ENCODE peak calls at places on chromosomes 2 and 18, in eight cellular contexts. J is gastrocnemius medialis, C is esophagus squamous epithelium, B is fibroblast of villous mesenchyme, T is endothelial cell, L is neural progenitor cell, Q is A549, F is breast epithelium. M is an unnamed sample.

GRCh38 chr2:190468814-190469569 is 60.8 kb downstream of the MFSD6 start:
- DNase-seq in J (peak), C (no peak), B (peak), T (no peak), L (no peak), Q (peak), F (peak), M (peak)

GRCh38 chr18:34718610-34719009 is 8.5 kb downstream of the DTNA start:
- DNase-seq in J (no peak), C (no peak), B (peak), T (no peak), L (no peak), Q (no peak), F (no peak), M (no peak)

GRCh38 chr2:133607679-133608078 is 39.4 kb upstream of the NCKAP5 start:
- DNase-seq in J (no peak), C (no peak), B (no peak), T (no peak), L (no peak), Q (no peak), F (no peak), M (no peak)

GRCh38 chr2:145905371-145905770 is 1385.5 kb upstream of the ZEB2 start:
- DNase-seq in J (no peak), C (no peak), B (no peak), T (no peak), L (no peak), Q (no peak), F (no peak), M (no peak)

GRCh38 chr18:48848641-48849143 is 102.1 kb downstream of the SMAD7 start:
- DNase-seq in J (no peak), C (no peak), B (no peak), T (peak), L (peak), Q (no peak), F (no peak), M (no peak)

GRCh38 chr2:118185210-118186109 is 97.2 kb downstream of the INSIG2 start:
- DNase-seq in J (no peak), C (no peak), B (peak), T (peak), L (peak), Q (peak), F (peak), M (peak)

GRCh38 chr18:77088977-77089795 is 43.4 kb downstream of the MBP start:
- DNase-seq in J (peak), C (no peak), B (no peak), T (no peak), L (no peak), Q (no peak), F (peak), M (no peak)

GRCh38 chr2:3606370-3607124 is 11.6 kb downstream of the COLEC11 start:
- DNase-seq in J (no peak), C (no peak), B (no peak), T (no peak), L (no peak), Q (no peak), F (no peak), M (no peak)

GRCh38 chr18:77433076-77433475 is 183.4 kb downstream of the GALR1 start:
- DNase-seq in J (no peak), C (no peak), B (no peak), T (no peak), L (no peak), Q (no peak), F (no peak), M (no peak)

GRCh38 chr2:119230630-119231185 is 7.1 kb downstream of the STEAP3 start:
- DNase-seq in J (no peak), C (no peak), B (no peak), T (peak), L (peak), Q (no peak), F (no peak), M (no peak)

GRCh38 chr2:62489162-62489561 is 16.8 kb downstream of the TMEM17 start:
- DNase-seq in J (no peak), C (no peak), B (peak), T (no peak), L (no peak), Q (no peak), F (no peak), M (no peak)

GRCh38 chr2:240250985-240251847 is 110.8 kb upstream of the OTOS start:
- DNase-seq in J (peak), C (no peak), B (peak), T (no peak), L (peak), Q (peak), F (peak), M (peak)

GRCh38 chr2:37582911-37583310 is 88.5 kb downstream of the CDC42EP3 start:
- DNase-seq in J (no peak), C (no peak), B (peak), T (no peak), L (no peak), Q (no peak), F (no peak), M (no peak)

GRCh38 chr2:199228887-199229819 is 228.6 kb downstream of the SATB2 start:
- DNase-seq in J (no peak), C (no peak), B (peak), T (no peak), L (no peak), Q (no peak), F (no peak), M (no peak)

GRCh38 chr2:230865766-230866703 is 1.3 kb downstream of the ITM2C start:
- DNase-seq in J (no peak), C (no peak), B (peak), T (peak), L (peak), Q (no peak), F (peak), M (no peak)

GRCh38 chr2:109295781-109296117 is 166.7 kb downstream of the SH3RF3 start:
- DNase-seq in J (no peak), C (no peak), B (no peak), T (no peak), L (no peak), Q (no peak), F (no peak), M (no peak)

GRCh38 chr2:109614715-109615636 is 812 bp downstream of the SOWAHC start:
- DNase-seq in J (no peak), C (no peak), B (no peak), T (peak), L (peak), Q (no peak), F (peak), M (no peak)

GRCh38 chr2:210198326-210198725 is 26.9 kb downstream of the ACADL start:
- DNase-seq in J (no peak), C (no peak), B (no peak), T (no peak), L (no peak), Q (no peak), F (no peak), M (no peak)

GRCh38 chr2:112183327-112184025 is 45.3 kb downstream of the FBLN7 start:
- DNase-seq in J (no peak), C (no peak), B (no peak), T (no peak), L (no peak), Q (no peak), F (no peak), M (no peak)

GRCh38 chr2:237012577-237013237 is 73.0 kb upstream of the COPS8 start:
- DNase-seq in J (no peak), C (no peak), B (peak), T (no peak), L (no peak), Q (no peak), F (no peak), M (no peak)

GRCh38 chr18:64330161-64330560 is 181.3 kb upstream of the LINC00305 start:
- DNase-seq in J (no peak), C (no peak), B (no peak), T (peak), L (peak), Q (no peak), F (no peak), M (no peak)

GRCh38 chr2:61816480-61817355 is 37.1 kb downstream of the FAM161A start:
- DNase-seq in J (no peak), C (no peak), B (no peak), T (no peak), L (no peak), Q (no peak), F (no peak), M (no peak)

GRCh38 chr2:74532222-74532621 is 2.5 kb downstream of the HTRA2 start:
- DNase-seq in J (no peak), C (no peak), B (peak), T (no peak), L (no peak), Q (peak), F (no peak), M (no peak)

GRCh38 chr2:203904022-203904421 is 32.5 kb upstream of the ICOS start:
- DNase-seq in J (no peak), C (no peak), B (no peak), T (no peak), L (no peak), Q (no peak), F (no peak), M (no peak)

GRCh38 chr2:203909946-203910476 is 26.6 kb upstream of the ICOS start:
- DNase-seq in J (no peak), C (no peak), B (no peak), T (no peak), L (no peak), Q (no peak), F (no peak), M (no peak)

GRCh38 chr2:203909192-203909945 is 27.2 kb upstream of the ICOS start:
- DNase-seq in J (no peak), C (no peak), B (peak), T (peak), L (peak), Q (peak), F (no peak), M (no peak)

GRCh38 chr2:203908344-203909185 is 28.0 kb upstream of the ICOS start:
- DNase-seq in J (no peak), C (no peak), B (no peak), T (no peak), L (no peak), Q (no peak), F (no peak), M (peak)

DNA sequence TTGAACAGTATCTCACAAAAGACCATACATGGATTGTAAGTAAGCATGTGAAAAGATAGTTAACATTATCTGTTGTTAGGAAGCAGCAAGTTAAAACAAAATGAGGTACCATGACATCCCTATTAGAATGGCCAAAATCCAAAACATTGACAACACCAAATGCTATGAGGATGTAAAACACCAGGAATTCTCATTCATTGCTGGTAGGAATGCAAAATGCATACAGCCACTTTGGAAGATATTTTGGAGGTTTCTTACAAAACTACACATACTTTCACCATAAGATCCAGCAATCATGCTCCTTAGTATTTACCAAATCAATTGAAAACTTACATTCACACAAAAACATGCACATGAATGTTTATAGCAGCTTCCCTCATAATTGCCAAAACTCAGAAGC is 30.9 kb upstream of the ICOS start:
- DNase-seq in J (no peak), C (no peak), B (no peak), T (no peak), L (no peak), Q (no peak), F (no peak), M (no peak)
- TF ChIP-seq CTCF in J (no peak), C (no peak), B (no peak), T (no peak), L (no peak), Q (no peak), F (no peak), M (no peak)

GRCh38 chr2:7910752-7911151 is 771.1 kb upstream of the ID2 start:
- DNase-seq in J (no peak), C (no peak), B (no peak), T (no peak), L (no peak), Q (no peak), F (no peak), M (no peak)

GRCh38 chr2:7904319-7904718 is 777.5 kb upstream of the ID2 start:
- DNase-seq in J (no peak), C (no peak), B (no peak), T (no peak), L (no peak), Q (no peak), F (no peak), M (no peak)

GRCh38 chr2:7902251-7902765 is 779.5 kb upstream of the ID2 start:
- DNase-seq in J (no peak), C (no peak), B (no peak), T (no peak), L (no peak), Q (no peak), F (no peak), M (no peak)

GRCh38 chr2:7907041-7907440 is 774.8 kb upstream of the ID2 start:
- DNase-seq in J (no peak), C (no peak), B (no peak), T (no peak), L (no peak), Q (no peak), F (no peak), M (no peak)

DNA sequence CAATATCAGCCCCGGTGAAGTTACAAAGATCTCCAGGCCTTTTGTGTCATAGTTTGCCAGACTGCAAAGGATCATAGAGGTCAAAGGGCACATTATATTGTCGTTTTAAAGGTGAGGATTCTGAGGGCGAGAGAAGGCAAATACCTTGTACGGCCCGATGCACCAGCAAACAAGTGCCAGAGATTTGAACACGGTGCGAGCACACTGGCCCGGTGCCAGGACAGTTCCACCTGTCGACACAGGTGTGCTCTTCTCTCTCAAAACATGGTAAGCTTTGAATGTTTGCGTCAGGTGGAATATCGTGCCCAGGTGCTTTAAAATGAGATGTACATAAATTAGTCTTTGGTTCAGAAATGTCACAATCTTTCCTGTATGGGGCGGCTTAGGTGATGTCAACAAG is 776.1 kb upstream of the ID2 start:
- DNase-seq in J (no peak), C (no peak), B (no peak), T (no peak), L (no peak), Q (no peak), F (no peak), M (no peak)
- TF ChIP-seq CTCF in J (no peak), C (no peak), B (no peak), T (no peak), L (no peak), Q (no peak), F (no peak), M (no peak)

DNA sequence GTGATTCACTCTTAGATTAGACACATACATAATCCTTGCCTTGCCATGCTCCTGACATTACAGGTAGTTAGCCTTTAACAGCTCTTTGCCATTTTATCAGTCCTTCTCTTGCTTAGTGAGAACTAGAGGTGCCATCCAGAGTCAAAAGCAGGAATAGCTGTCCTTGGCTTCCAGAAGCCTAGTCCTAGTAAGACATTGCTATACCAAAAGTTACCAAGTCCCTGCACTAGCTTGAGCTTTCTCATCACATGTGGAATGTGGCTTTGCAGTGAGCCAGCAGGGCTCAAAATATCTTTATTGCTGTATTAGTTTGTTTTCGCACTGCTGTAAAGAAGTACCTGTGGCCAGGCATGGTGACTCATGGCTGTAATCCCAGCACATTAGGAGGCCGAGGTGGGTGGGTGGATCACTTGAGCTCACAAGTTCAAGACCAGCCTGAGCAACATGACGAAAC is 104.7 kb upstream of the NOSTRIN start:
- DNase-seq in J (no peak), C (no peak), B (peak), T (no peak), L (no peak), Q (no peak), F (no peak), M (no peak)
- TF ChIP-seq CTCF in J (no peak), C (no peak), B (no peak), T (no peak), L (no peak), Q (no peak), F (no peak), M (no peak)

DNA sequence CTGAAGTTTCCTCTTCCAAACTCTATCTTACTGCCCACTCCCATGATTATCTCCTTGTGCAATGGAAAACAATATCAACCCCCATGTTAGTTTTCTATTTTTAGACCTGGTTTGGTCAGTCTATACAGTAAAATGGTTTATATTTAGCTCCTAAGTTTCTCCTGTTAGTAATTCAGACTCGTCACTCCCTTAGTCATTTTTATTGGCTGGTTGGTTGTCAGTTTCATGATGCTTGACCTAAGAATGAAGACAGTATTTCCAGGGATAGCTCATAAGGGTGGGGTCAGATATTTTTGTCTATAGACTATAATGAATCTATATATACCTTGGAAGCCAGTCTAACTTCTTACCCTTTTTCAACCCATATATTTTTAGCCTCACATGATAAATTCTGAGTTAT is 61.4 kb upstream of the NEUROD1 start:
- DNase-seq in J (no peak), C (no peak), B (no peak), T (no peak), L (no peak), Q (no peak), F (no peak), M (no peak)
- TF ChIP-seq CTCF in J (no peak), C (no peak), B (no peak), T (no peak), L (no peak), Q (no peak), F (no peak), M (no peak)

DNA sequence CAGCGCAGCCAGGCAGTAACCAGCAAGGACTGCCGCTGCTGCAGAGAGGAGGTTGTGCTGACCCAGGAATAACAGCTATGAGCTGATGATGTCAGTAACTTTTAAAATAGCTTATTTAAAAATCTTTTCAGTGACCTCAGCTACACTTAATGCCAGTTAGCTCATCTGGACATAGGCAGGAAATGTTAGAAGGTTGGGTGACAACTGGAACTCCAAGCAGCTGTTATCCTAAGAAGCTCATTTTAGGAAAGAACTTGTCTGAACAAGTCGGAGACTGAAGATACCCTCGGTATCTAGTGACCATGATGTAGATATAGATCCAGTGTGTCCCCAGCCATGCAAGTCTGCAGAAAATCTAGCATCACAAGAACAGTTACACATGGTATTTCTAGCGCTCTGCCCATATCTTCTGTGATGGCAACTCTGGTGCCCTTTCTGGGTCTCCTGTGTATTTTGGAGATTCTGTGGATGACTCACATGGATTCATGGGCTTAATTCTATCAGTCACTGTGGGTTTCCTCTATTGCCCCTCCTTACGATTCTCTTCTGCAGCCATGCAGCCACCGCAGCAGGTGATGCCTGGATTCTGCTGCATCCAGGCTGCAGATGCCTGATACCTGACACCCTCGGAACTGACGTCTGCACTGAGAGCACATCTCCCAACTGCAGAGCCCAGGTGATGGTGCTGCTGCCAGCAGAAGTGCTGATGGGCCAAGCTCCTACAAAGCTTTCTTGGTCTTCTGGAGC is 19.8 kb upstream of the PLEK start:
- DNase-seq in J (no peak), C (no peak), B (no peak), T (no peak), L (peak), Q (no peak), F (no peak), M (no peak)
- TF ChIP-seq CTCF in J (no peak), C (no peak), B (no peak), T (no peak), L (no peak), Q (no peak), F (no peak), M (no peak)

M was measured in tibial nerve.